ENCODE peak calls at places on chromosomes 5 and 9, in four cellular contexts. L, E, F and D are unnamed samples.

GRCh38 chr9:123423036-123423640 is 67.1 kb downstream of the CRB2 start:
- DNase-seq in L (no peak), F (no peak), E (no peak), D (no peak)

GRCh38 chr5:112794410-112794809 is 56.7 kb downstream of the APC start:
- DNase-seq in E (no peak), F (no peak), L (no peak), D (no peak)

GRCh38 chr9:97596906-97597305 is 36.3 kb downstream of the TSTD2 start:
- DNase-seq in E (no peak), F (no peak), L (no peak), D (no peak)

GRCh38 chr9:134597041-134597913 is 44.3 kb upstream of the COL5A1 start:
- DNase-seq in L (no peak), E (no peak), F (no peak), D (no peak)

GRCh38 chr9:113875917-113876805 is at the start of gene ZNF618:
- DNase-seq in F (no peak), L (no peak), E (peak), D (no peak)

GRCh38 chr5:133287500-133287899 is 235.7 kb downstream of the HSPA4 start:
- DNase-seq in E (peak), L (peak), F (no peak), D (no peak)

GRCh38 chr9:133460405-133461175 is 812 bp downstream of the CACFD1 start:
- DNase-seq in F (no peak), E (peak), L (no peak), D (no peak)

GRCh38 chr5:171142617-171143016 is 166.4 kb upstream of the TLX3 start:
- DNase-seq in L (no peak), F (no peak), E (no peak), D (no peak)

GRCh38 chr5:1516615-1517601 is 6.9 kb downstream of the LPCAT1 start:
- DNase-seq in E (peak), F (peak), L (no peak), D (no peak)

GRCh38 chr9:108779506-108779905 is 76.3 kb downstream of the ACTL7B start:
- DNase-seq in F (no peak), E (no peak), L (no peak), D (no peak)